ENCODE peak calls at places on chromosomes 3 and 15, in four cellular contexts. C is prostate gland, N is upper lobe of left lung, R is breast epithelium. O is an unnamed sample.

GRCh38 chr3:123819949-123820348 is 64.2 kb downstream of the MYLK start:
- DNase-seq in C (no peak), N (no peak), R (no peak), O (no peak)

GRCh38 chr15:88624156-88624970 is 3.2 kb downstream of the AEN start:
- DNase-seq in C (no peak), N (no peak), R (no peak), O (peak; percentile 56)

GRCh38 chr15:51828621-51829359 is 663 bp upstream of the TMOD3 start:
- DNase-seq in C (no peak), N (peak; percentile 42), R (no peak), O (no peak)

GRCh38 chr3:136960838-136961836 is 3.4 kb downstream of the IL20RB start:
- DNase-seq in C (no peak), N (no peak), R (no peak), O (no peak)

GRCh38 chr15:61479601-61480000 is 250.5 kb upstream of the RORA start:
- DNase-seq in C (no peak), N (no peak), R (no peak), O (no peak)

GRCh38 chr3:109899930-109900329 is 562.6 kb upstream of the DPPA4 start:
- DNase-seq in C (no peak), N (no peak), R (no peak), O (no peak)

GRCh38 chr3:132222868-132223538 is 94.2 kb upstream of the ACP3 start:
- DNase-seq in C (no peak), N (peak; percentile 36), R (no peak), O (no peak)

GRCh38 chr3:124292329-124292728 is 300.4 kb upstream of the ROPN1 start:
- DNase-seq in C (no peak), N (no peak), R (no peak), O (no peak)

GRCh38 chr3:67171841-67172240 is 173.7 kb downstream of the KBTBD8 start:
- DNase-seq in C (no peak), N (no peak), R (no peak), O (no peak)

GRCh38 chr3:192054881-192055280 is 593.9 kb downstream of the PYDC2 start:
- DNase-seq in C (no peak), N (no peak), R (no peak), O (no peak)

GRCh38 chr15:73996267-73996666 is 1.8 kb downstream of the PML start:
- DNase-seq in C (no peak), N (no peak), R (no peak), O (no peak)

GRCh38 chr3:108300103-108300849 is 3.9 kb downstream of the HHLA2 start:
- DNase-seq in C (no peak), N (no peak), R (no peak), O (no peak)

GRCh38 chr3:141076821-141077571 is 25.8 kb downstream of the SPSB4 start:
- DNase-seq in C (no peak), N (peak; percentile 72), R (no peak), O (peak; percentile 76)

GRCh38 chr3:43695863-43696262 is 5.1 kb downstream of the ABHD5 start:
- DNase-seq in C (no peak), N (no peak), R (no peak), O (no peak)

GRCh38 chr3:138972941-138973340 is 25.9 kb downstream of the FOXL2NB start:
- DNase-seq in C (no peak), N (no peak), R (no peak), O (no peak)

GRCh38 chr3:85821130-85821756 is 862.5 kb downstream of the CADM2 start:
- DNase-seq in C (no peak), N (no peak), R (no peak), O (no peak)

GRCh38 chr15:52787123-52787503 is 3.0 kb downstream of the ONECUT1 start:
- DNase-seq in C (no peak), N (no peak), R (no peak), O (no peak)

GRCh38 chr3:188126931-188127330 is 27.0 kb upstream of the LPP start:
- DNase-seq in C (no peak), N (no peak), R (no peak), O (no peak)

GRCh38 chr15:77312523-77312922 is 107.4 kb downstream of the PEAK1 start:
- DNase-seq in C (no peak), N (no peak), R (no peak), O (no peak)

GRCh38 chr15:77311020-77311419 is 108.9 kb downstream of the PEAK1 start:
- DNase-seq in C (no peak), N (no peak), R (no peak), O (no peak)

GRCh38 chr15:77305953-77306352 is 114.0 kb downstream of the PEAK1 start:
- DNase-seq in C (no peak), N (no peak), R (no peak), O (no peak)

GRCh38 chr15:77311618-77312398 is 108.1 kb downstream of the PEAK1 start:
- DNase-seq in C (no peak), N (no peak), R (no peak), O (no peak)
- H3K4me1 ChIP-seq in C (no peaks in the 10 kb centered on the region), N (no peaks in the 10 kb centered on the region), R (no peaks in the 10 kb centered on the region), O (no peaks in the 10 kb centered on the region)

DNA sequence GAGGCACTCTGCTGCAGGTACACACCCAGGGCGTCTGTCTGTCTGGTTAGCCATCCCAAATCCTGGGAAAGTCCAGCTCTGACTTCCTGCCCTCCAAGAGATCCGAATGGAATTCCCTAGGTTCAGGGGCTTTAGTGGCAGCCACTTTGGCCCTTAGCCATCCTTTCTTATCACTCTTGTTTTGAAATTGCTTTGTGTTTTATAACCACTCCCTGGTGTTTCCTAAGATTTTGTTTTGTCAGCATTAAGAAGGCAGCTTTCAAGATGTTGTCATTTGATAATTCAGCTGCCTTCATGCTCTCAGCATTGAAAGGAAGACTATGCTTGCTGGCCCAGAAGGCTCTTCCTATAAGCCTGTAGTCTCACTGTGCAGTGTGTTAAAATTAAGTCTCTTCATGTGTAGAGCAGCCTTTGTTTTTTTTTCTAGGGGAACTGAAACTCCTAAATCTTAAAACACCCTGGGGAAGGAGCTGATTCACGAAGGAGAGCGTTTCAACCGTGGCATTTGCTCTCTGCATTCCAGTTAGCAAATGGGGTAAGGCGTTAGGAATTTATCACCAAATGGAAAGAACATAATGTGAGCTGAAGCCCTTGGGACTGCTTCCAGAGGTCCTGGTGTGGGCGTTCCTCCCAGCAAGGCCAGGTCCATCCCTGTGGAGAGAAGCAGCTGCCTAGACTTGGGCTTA is 14.2 kb upstream of the CLEC3B start:
- DNase-seq in C (no peak), N (no peak), R (no peak), O (peak; percentile 89)
- TF ChIP-seq POLR2AphosphoS5 in C (peak; percentile 44), N (peak; percentile 29), R (peak; percentile 16), O (peak; percentile 8)

DNA sequence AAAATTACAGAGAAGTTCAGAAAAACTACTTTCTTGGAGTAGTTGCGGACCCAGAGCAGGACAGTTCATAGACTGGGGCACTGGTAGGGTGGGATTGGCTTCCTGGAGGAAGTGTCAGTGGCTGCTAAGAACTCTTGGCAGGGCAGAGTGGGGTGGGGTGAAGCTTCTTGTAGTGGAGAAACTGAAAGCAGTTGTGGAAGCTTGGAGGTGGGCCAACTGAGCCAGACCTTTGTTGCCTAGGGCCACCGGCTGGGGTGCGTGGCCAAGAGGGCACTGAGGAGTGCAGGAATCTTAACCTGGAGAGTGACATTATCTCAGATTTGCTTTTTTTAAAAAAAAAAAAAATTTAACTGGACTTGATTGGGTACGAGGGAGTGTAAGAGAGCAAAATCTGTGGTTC is 3.2 kb downstream of the KAT2B start:
- DNase-seq in C (peak; percentile 57), N (peak; percentile 96), R (peak; percentile 75), O (peak; percentile 92)
- H3K4me1 ChIP-seq in C (no peaks in the 10 kb centered on the region), N (peaks cover 46% of the 10 kb centered on the region), R (peaks cover 5% of the 10 kb centered on the region), O (peaks cover 60% of the 10 kb centered on the region)

DNA sequence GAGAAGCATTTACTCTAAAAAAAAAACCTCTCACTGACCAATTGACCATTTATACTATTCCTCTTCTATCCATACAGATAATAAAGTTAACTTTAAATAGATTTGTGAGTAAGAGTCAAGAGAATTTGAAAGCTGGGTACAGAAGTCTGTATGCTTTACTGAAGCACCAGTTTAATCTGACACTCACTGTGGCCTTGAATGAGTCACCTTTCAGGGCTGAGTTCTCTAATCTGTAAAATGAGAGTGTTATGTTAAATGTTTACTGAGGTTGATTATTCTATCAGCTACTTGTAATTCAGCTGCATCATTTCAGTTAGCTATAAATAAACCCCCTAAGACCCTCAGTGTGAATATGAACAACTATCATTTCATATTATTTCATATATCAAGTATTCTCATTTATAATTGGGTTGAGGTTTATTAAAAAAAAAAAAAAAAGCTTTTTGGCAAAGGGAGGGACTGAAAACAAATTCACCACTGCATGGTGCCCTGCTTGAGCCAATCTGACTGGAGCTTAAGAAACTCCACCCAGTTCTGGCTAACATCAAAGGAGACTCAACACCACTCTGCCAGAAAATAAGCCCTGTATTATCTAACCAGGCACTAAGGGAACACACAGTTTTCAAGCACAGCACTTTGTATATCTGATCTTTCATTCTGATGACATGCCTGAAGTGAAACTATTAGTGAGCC is 2.8 kb downstream of the MAP4 start:
- DNase-seq in C (peak; percentile 22), N (no peak), R (no peak), O (peak; percentile 83)
- TF ChIP-seq POLR2AphosphoS5 in C (peak; percentile 33), N (no peak), R (no peak), O (peak; percentile 93)

GRCh38 chr3:129116482-129116946 is 5.1 kb downstream of the RAB43 start:
- DNase-seq in C (no peak), N (peak; percentile 32), R (no peak), O (no peak)
- H3K4me1 ChIP-seq in C (peaks cover 11% of the 10 kb centered on the region), N (peaks cover 50% of the 10 kb centered on the region), R (no peaks in the 10 kb centered on the region), O (peaks cover 28% of the 10 kb centered on the region)

GRCh38 chr3:53222183-53222901 is 33.5 kb downstream of the TKT start:
- DNase-seq in C (no peak), N (no peak), R (no peak), O (no peak)
- TF ChIP-seq POLR2AphosphoS5 in C (no peak), N (no peak), R (no peak), O (no peak)

GRCh38 chr15:63243101-63243500 is 34.3 kb upstream of the APH1B start:
- DNase-seq in C (no peak), N (no peak), R (no peak), O (peak; percentile 80)
- H3K4me1 ChIP-seq in C (no peaks in the 10 kb centered on the region), N (peaks cover 49% of the 10 kb centered on the region), R (peaks cover 8% of the 10 kb centered on the region), O (peaks cover 24% of the 10 kb centered on the region)

GRCh38 chr3:25674670-25675069 is 10.0 kb upstream of the TOP2B start:
- DNase-seq in C (no peak), N (no peak), R (no peak), O (no peak)
- TF ChIP-seq POLR2AphosphoS5 in C (no peak), N (no peak), R (no peak), O (no peak)

GRCh38 chr15:69086427-69087205 is 72.1 kb downstream of the NOX5 start:
- DNase-seq in C (no peak), N (no peak), R (no peak), O (no peak)

GRCh38 chr15:69088300-69088965 is 72.0 kb upstream of the GLCE start:
- DNase-seq in C (no peak), N (no peak), R (no peak), O (no peak)

GRCh38 chr15:69085325-69086081 is 71.0 kb downstream of the NOX5 start:
- DNase-seq in C (no peak), N (no peak), R (no peak), O (no peak)

GRCh38 chr15:69089258-69089657 is 71.2 kb upstream of the GLCE start:
- DNase-seq in C (no peak), N (no peak), R (no peak), O (no peak)

GRCh38 chr15:69087581-69087980 is 72.9 kb upstream of the GLCE start:
- DNase-seq in C (no peak), N (no peak), R (no peak), O (no peak)
- H3K4me1 ChIP-seq in C (no peaks in the 10 kb centered on the region), N (peaks cover 5% of the 10 kb centered on the region), R (peaks cover under 1% of the 10 kb centered on the region), O (no peaks in the 10 kb centered on the region)